ENCODE peak calls at places on chromosomes 2 and 18, in four cellular contexts. V is tibial nerve, W is transverse colon, U is HepG2. S is an unnamed sample. For H3K4me1, the result is how much of the 10 kb centered on the place peaks cover.

GRCh38 chr2:199339826-199340605 is 117.7 kb downstream of the SATB2 start:
- DNase-seq in V (no peak), W (no peak), U (no peak), S (no peak)

GRCh38 chr2:232857158-232857563 is 12.9 kb upstream of the SNORC start:
- DNase-seq in U (peak), V (no peak), W (no peak), S (no peak)

GRCh38 chr2:236252521-236252920 is 11.7 kb downstream of the ASB18 start:
- DNase-seq in U (no peak), W (no peak), V (no peak), S (no peak)

GRCh38 chr2:29010946-29011649 is 30.0 kb downstream of the TOGARAM2 start:
- DNase-seq in U (no peak), V (no peak), W (peak), S (no peak)

GRCh38 chr2:227939271-227940027 is 68.0 kb downstream of the DAW1 start:
- DNase-seq in W (no peak), V (no peak), U (peak), S (no peak)

GRCh38 chr18:27860701-27861107 is 316.2 kb downstream of the CDH2 start:
- DNase-seq in U (peak), W (no peak), V (no peak), S (no peak)

GRCh38 chr2:166451451-166451850 is 42.6 kb downstream of the SCN7A start:
- DNase-seq in U (no peak), V (no peak), W (no peak), S (no peak)

GRCh38 chr2:227450921-227451654 is 20.9 kb upstream of the AGFG1 start:
- DNase-seq in V (no peak), W (no peak), U (peak), S (peak)

GRCh38 chr2:179137191-179137590 is 87.3 kb upstream of the CCDC141 start:
- DNase-seq in V (no peak), U (no peak), W (no peak), S (no peak)

GRCh38 chr2:17877811-17878221 is 651 bp upstream of the KCNS3 start:
- DNase-seq in W (peak), V (no peak), U (no peak), S (no peak)
- H3K4me3 ChIP-seq in W (peak), V (peak), U (peak), S (peak)

GRCh38 chr18:50424877-50425690 is 50.2 kb downstream of the SKA1 start:
- DNase-seq in U (peak), W (no peak), V (no peak), S (peak)
- TF ChIP-seq EP300 in U (peak), W (no peak), V (no peak), S (no peak)

GRCh38 chr2:42133771-42134195 is 35.4 kb upstream of the EML4 start:
- DNase-seq in W (no peak), V (no peak), U (no peak), S (no peak)

GRCh38 chr2:42129947-42130346 is 39.2 kb upstream of the EML4 start:
- DNase-seq in W (no peak), U (no peak), V (no peak), S (no peak)

GRCh38 chr2:42132066-42132965 is 36.8 kb upstream of the EML4 start:
- DNase-seq in W (no peak), V (no peak), U (no peak), S (no peak)

GRCh38 chr2:42135381-42136312 is 33.5 kb upstream of the EML4 start:
- DNase-seq in U (peak), W (no peak), V (no peak), S (no peak)

DNA sequence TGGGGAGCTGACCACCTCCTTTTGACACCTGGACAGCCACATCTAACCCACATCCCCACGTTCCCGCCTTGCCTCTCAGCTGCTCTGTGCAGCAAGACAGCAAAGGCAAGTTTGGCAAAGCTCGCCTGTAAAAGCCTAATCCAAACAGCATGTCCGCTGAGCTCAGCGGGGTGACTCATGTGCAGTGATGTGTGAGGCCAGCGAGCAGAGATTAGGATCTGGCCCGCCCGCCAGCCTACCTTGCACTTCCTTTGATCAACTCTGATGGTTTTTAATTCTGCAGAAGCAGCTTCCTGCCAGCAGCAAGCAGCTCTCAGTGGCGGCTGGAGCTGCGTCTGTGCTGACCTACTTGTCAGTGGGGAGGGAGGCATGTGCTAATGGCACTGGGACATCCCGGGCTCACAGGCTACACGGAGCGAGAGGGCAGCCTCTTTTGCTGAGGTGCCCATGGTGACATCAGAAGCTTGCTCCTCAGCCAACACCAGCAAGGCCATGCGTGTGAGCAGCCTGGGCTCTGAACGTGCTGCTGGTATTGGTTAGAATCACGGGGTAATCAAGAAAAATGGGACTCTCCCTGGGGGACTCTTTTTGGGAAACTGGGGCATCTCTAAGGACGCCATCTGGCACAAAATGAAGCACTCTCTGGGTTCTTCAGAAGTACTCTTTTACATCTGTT is 36.0 kb upstream of the EML4 start:
- DNase-seq in V (peak), U (peak), W (peak), S (peak)
- H3K4me1 ChIP-seq in V (under half), U (half or more), W (under half), S (half or more)

GRCh38 chr2:128315829-128316776 is 2.6 kb downstream of the HS6ST1 start:
- DNase-seq in U (no peak), V (no peak), W (no peak), S (peak)
- H3K4me3 ChIP-seq in U (peak), V (peak), W (peak), S (peak)

GRCh38 chr2:191026377-191026776 is 12.4 kb upstream of the STAT1 start:
- DNase-seq in U (no peak), W (no peak), V (no peak), S (no peak)

GRCh38 chr2:191020221-191020741 is 6.3 kb upstream of the STAT1 start:
- DNase-seq in U (peak), V (peak), W (peak), S (peak)

GRCh38 chr2:191025155-191025554 is 11.2 kb upstream of the STAT1 start:
- DNase-seq in U (no peak), V (no peak), W (no peak), S (no peak)

GRCh38 chr2:191020742-191021381 is 6.9 kb upstream of the STAT1 start:
- DNase-seq in W (peak), V (no peak), U (peak), S (no peak)

DNA sequence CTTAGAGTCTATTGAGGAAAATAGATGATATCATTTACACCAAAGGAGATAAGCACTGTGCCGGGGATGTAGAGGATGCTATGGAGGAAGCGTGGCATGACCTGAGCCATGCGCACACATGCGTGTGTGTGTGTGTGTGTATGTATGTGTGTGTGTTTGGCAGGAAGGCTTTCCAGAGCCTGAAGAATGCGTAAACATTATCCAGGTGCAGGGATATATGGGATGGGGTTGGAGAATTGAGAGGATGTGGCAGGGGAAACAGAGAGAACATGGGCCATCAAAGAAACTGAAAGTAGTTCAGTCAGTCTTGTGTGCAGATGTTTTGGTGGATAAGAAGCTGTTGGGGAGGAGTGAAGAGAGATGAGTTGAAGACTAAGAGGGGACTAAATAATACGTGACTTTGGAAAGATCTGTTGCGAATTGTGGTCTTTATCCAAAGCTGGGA is 9.3 kb upstream of the STAT1 start:
- DNase-seq in U (no peak), V (no peak), W (no peak), S (no peak)
- TF ChIP-seq EP300 in U (no peak), V (no peak), W (no peak), S (no peak)

GRCh38 chr2:198280145-198280544 is 475.8 kb downstream of the PLCL1 start:
- DNase-seq in W (no peak), V (no peak), U (no peak), S (peak)
- H3K4me1 ChIP-seq in W (under half), V (under half), U (under half), S (under half)

GRCh38 chr2:48092846-48093498 is 186.7 kb upstream of the FBXO11 start:
- DNase-seq in U (no peak), V (no peak), W (no peak), S (peak)

GRCh38 chr2:48085888-48086287 is 179.6 kb upstream of the FBXO11 start:
- DNase-seq in W (no peak), V (no peak), U (no peak), S (peak)

DNA sequence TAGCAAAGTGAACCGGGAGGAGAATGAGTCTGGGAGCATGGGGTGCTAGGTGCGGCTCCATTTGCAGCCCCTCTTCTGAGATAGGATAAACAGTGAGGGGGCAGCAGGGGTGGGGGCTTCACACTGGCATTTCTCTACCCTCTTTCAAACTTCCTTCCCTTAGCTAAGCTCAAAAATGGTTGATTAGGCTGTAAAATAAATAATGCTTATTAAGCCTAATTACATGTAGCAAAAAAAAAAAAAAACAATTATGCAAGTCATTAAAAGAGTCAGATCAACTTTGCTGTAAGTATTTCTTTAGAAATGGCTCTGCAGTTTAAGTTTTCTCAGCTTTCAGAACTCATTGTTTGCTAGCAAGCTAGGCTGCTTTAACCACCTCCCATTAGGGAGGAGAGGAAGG is 182.7 kb upstream of the FBXO11 start:
- DNase-seq in W (no peak), U (no peak), V (no peak), S (no peak)
- H3K4me3 ChIP-seq in W (no peak), U (no peak), V (no peak), S (no peak)

S was measured in esophagus muscularis mucosa.